ENCODE peak calls at places on chromosomes 3 and 15, in seven cellular contexts. S is Peyer's patch, Q is ovary, H is HCT116, L is IMR-90, U is erythroblast, E is body of pancreas. M is an unnamed sample.
A peak's percentile ranks its signal among the peaks of the same experiment; 100 is the strongest.

GRCh38 chr15:53918180-53919079 is 59.8 kb upstream of the UNC13C start:
- DNase-seq in L (no peak), S (no peak), U (no peak), H (no peak), Q (no peak), E (peak; percentile 15), M (no peak)

GRCh38 chr15:52789008-52789600 is 1.0 kb downstream of the ONECUT1 start:
- DNase-seq in L (no peak), S (no peak), E (no peak), Q (no peak), H (no peak), U (no peak), M (no peak)

GRCh38 chr3:64988188-64988587 is 300.4 kb upstream of the ADAMTS9 start:
- DNase-seq in U (no peak), Q (no peak), H (no peak), S (no peak), L (no peak), E (no peak), M (no peak)

GRCh38 chr3:24640330-24640877 is 145.8 kb upstream of the THRB start:
- DNase-seq in E (peak; percentile 10), Q (no peak), U (peak; percentile 9), L (no peak), S (no peak), H (peak; percentile 27), M (no peak)

GRCh38 chr15:40103864-40104271 is 4.8 kb downstream of the BMF start:
- DNase-seq in H (no peak), L (no peak), Q (no peak), E (no peak), S (no peak), U (no peak), M (no peak)

GRCh38 chr3:186888569-186888968 is 41.8 kb upstream of the ST6GAL1 start:
- DNase-seq in S (no peak), Q (no peak), H (no peak), E (no peak), U (peak; percentile 72), L (no peak), M (no peak)

GRCh38 chr15:65368646-65369045 is 9.2 kb downstream of the IGDCC3 start:
- DNase-seq in Q (no peak), E (no peak), U (no peak), L (no peak), S (no peak), H (no peak), M (no peak)

GRCh38 chr15:98124576-98124975 is 164.1 kb downstream of the ARRDC4 start:
- DNase-seq in S (no peak), Q (no peak), L (no peak), U (no peak), H (no peak), E (no peak), M (no peak)

GRCh38 chr3:162586591-162586990 is 1090.0 kb downstream of the OTOL1 start:
- DNase-seq in S (no peak), E (no peak), U (no peak), H (no peak), Q (no peak), L (peak; percentile 57), M (no peak)

GRCh38 chr3:57691411-57692133 is 1.3 kb downstream of the DENND6A start:
- DNase-seq in E (no peak), H (no peak), Q (peak; percentile 26), L (peak; percentile 7), S (no peak), U (peak; percentile 50), M (no peak)

GRCh38 chr15:88375234-88375926 is 91.8 kb downstream of the MRPL46 start:
- DNase-seq in Q (no peak), H (no peak), L (peak; percentile 74), U (no peak), E (no peak), S (no peak), M (no peak)

GRCh38 chr3:183298708-183299153 is 45.7 kb downstream of the B3GNT5 start:
- DNase-seq in S (no peak), U (peak; percentile 82), E (peak; percentile 70), Q (no peak), L (peak; percentile 94), H (no peak), M (peak; percentile 90)

GRCh38 chr3:170738756-170739155 is 131.2 kb downstream of the RPL22L1 start:
- DNase-seq in S (no peak), L (no peak), U (no peak), Q (no peak), H (no peak), E (no peak), M (no peak)

GRCh38 chr15:95887666-95888480 is 442.6 kb upstream of the NR2F2 start:
- DNase-seq in H (no peak), L (peak; percentile 20), S (no peak), U (no peak), E (no peak), Q (no peak), M (no peak)

GRCh38 chr3:15815696-15816095 is 17.9 kb upstream of the ANKRD28 start:
- DNase-seq in E (no peak), U (peak; percentile 55), S (no peak), Q (no peak), L (peak; percentile 88), H (peak; percentile 49), M (no peak)

GRCh38 chr15:38554354-38554753 is 10.3 kb downstream of the RASGRP1 start:
- DNase-seq in S (no peak), U (no peak), E (no peak), Q (no peak), H (no peak), L (peak; percentile 82), M (no peak)

GRCh38 chr3:21729888-21730459 is 21.0 kb downstream of the ZNF385D start:
- DNase-seq in U (no peak), S (no peak), L (no peak), H (no peak), E (no peak), Q (no peak), M (no peak)

GRCh38 chr3:153621988-153622387 is 460.0 kb downstream of the RAP2B start:
- DNase-seq in Q (no peak), H (no peak), L (no peak), S (no peak), E (no peak), U (no peak), M (no peak)

GRCh38 chr15:99580061-99580460 is 14.3 kb downstream of the MEF2A start:
- DNase-seq in U (no peak), H (no peak), L (no peak), S (no peak), E (no peak), Q (no peak), M (no peak)

GRCh38 chr3:152638707-152639450 is 196.1 kb upstream of the P2RY1 start:
- DNase-seq in H (no peak), S (no peak), Q (peak; percentile 66), E (peak; percentile 16), L (no peak), U (no peak), M (no peak)

GRCh38 chr15:42608767-42609488 is 33.5 kb downstream of the STARD9 start:
- DNase-seq in Q (no peak), S (no peak), E (no peak), U (no peak), L (no peak), H (no peak), M (no peak)

GRCh38 chr3:27613846-27614500 is 108.2 kb downstream of the EOMES start:
- DNase-seq in L (peak; percentile 55), U (no peak), E (no peak), H (no peak), S (no peak), Q (no peak), M (no peak)

GRCh38 chr3:124504332-124505059 is 225.8 kb upstream of the UMPS start:
- DNase-seq in U (no peak), S (no peak), H (no peak), L (peak; percentile 40), Q (no peak), E (peak; percentile 28), M (no peak)

GRCh38 chr3:134423153-134423552 is 48.9 kb upstream of the AMOTL2 start:
- DNase-seq in S (no peak), H (no peak), U (no peak), Q (no peak), E (peak; percentile 52), L (peak; percentile 74), M (no peak)

GRCh38 chr3:178518660-178519396 is 17.4 kb upstream of the KCNMB2 start:
- DNase-seq in L (no peak), Q (no peak), S (no peak), U (peak; percentile 20), E (peak; percentile 13), H (no peak), M (no peak)
- TF ChIP-seq POLR2A in L (no peak), Q (no peak), S (no peak), U (no peak), E (no peak), H (no peak), M (no peak)

GRCh38 chr3:141858312-141858711 is 18.1 kb upstream of the ATP1B3 start:
- DNase-seq in L (no peak), Q (no peak), U (no peak), S (no peak), H (no peak), E (no peak), M (no peak)
- TF ChIP-seq POLR2A in L (no peak), Q (no peak), U (no peak), S (no peak), H (no peak), E (no peak), M (no peak)

GRCh38 chr15:31437686-31438085 is 111.1 kb downstream of the KLF13 start:
- DNase-seq in Q (no peak), S (no peak), U (no peak), E (no peak), H (no peak), L (no peak), M (no peak)
- TF ChIP-seq POLR2A in Q (no peak), S (no peak), U (no peak), E (no peak), H (no peak), L (no peak), M (no peak)

DNA sequence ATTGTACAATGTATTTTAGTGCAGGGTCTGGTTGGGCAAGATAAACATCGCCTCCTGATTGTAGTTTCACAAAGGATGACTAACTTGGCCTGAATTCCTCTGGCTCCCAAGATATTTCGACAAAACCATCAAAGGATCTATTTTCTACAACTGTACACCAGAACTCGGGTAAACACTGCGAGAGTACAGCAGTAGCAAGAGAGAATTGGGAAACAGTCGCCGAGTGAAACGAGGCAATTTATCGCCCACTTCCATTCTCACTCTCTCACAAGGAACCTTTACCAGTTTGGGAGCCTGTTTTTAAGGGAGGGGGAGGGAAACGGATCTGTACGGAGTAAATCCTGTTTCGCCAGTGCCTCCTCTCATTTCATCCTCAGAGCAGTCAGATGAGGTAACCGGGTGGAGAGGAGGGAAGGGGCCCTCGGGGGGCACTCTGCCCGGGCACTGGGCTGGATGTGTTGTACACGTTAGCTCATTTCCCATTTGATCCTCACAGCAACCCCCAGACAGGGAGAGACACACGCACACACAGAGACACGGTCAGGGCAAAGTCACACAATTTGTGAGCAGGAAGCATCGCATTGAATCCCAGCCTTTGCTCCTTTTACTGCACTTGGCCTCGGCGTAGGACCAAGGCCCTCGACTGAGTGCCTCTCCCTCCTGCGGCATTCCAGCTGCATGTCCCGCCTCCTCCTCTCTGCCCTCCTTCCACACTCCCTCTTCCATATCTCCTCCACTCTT is 120.1 kb downstream of the LIPC start:
- DNase-seq in Q (no peak), U (peak; percentile 7), S (peak; percentile 86), H (no peak), E (no peak), L (peak; percentile 96), M (no peak)
- TF ChIP-seq POLR2A in Q (no peak), U (no peak), S (no peak), H (no peak), E (no peak), L (peak; percentile 37), M (no peak)